ENCODE peak calls at places on chromosomes 6 and 20, in five cellular contexts. One of them, this sample, is unnamed.

GRCh38 chr6:44820366-44821158 is 433.1 kb downstream of the CDC5L start:
- DNase-seq in uterus: no peak
- DNase-seq in skeletal muscle cell: no peak
- DNase-seq in fibroblast of the aortic adventitia: no peak
- DNase-seq in CD4-positive, alpha-beta memory T cell: no peak
- DNase-seq in this sample: no peak

GRCh38 chr20:14919473-14920157 is 582.2 kb upstream of the FLRT3 start:
- DNase-seq in CD4-positive, alpha-beta memory T cell: no peak
- DNase-seq in skeletal muscle cell: no peak
- DNase-seq in uterus: no peak
- DNase-seq in fibroblast of the aortic adventitia: no peak
- DNase-seq in this sample: peak

GRCh38 chr6:111406200-111406711 is 76.8 kb downstream of the REV3L start:
- DNase-seq in CD4-positive, alpha-beta memory T cell: no peak
- DNase-seq in uterus: no peak
- DNase-seq in fibroblast of the aortic adventitia: no peak
- DNase-seq in skeletal muscle cell: no peak
- DNase-seq in this sample: no peak

GRCh38 chr6:111846511-111847409 is 26.5 kb downstream of the FYN start:
- DNase-seq in uterus: no peak
- DNase-seq in fibroblast of the aortic adventitia: peak
- DNase-seq in skeletal muscle cell: no peak
- DNase-seq in CD4-positive, alpha-beta memory T cell: peak
- DNase-seq in this sample: no peak

GRCh38 chr20:50469796-50470195 is 40.4 kb upstream of the PTPN1 start:
- DNase-seq in uterus: no peak
- DNase-seq in CD4-positive, alpha-beta memory T cell: no peak
- DNase-seq in skeletal muscle cell: no peak
- DNase-seq in fibroblast of the aortic adventitia: no peak
- DNase-seq in this sample: no peak

GRCh38 chr6:77626431-77626830 is 26.4 kb upstream of the MEI4 start:
- DNase-seq in uterus: no peak
- DNase-seq in CD4-positive, alpha-beta memory T cell: no peak
- DNase-seq in fibroblast of the aortic adventitia: no peak
- DNase-seq in skeletal muscle cell: no peak
- DNase-seq in this sample: no peak

GRCh38 chr20:51542033-51542893 is at the start of gene NFATC2:
- DNase-seq in skeletal muscle cell: no peak
- DNase-seq in CD4-positive, alpha-beta memory T cell: peak
- DNase-seq in uterus: no peak
- DNase-seq in fibroblast of the aortic adventitia: no peak
- DNase-seq in this sample: peak

GRCh38 chr6:170089937-170090335 is 200.9 kb downstream of the DLL1 start:
- DNase-seq in fibroblast of the aortic adventitia: no peak
- DNase-seq in skeletal muscle cell: no peak
- DNase-seq in CD4-positive, alpha-beta memory T cell: no peak
- DNase-seq in uterus: peak
- DNase-seq in this sample: no peak

GRCh38 chr20:8782804-8783203 is 286.1 kb upstream of the PLCB4 start:
- DNase-seq in fibroblast of the aortic adventitia: peak
- DNase-seq in skeletal muscle cell: peak
- DNase-seq in CD4-positive, alpha-beta memory T cell: no peak
- DNase-seq in uterus: no peak
- DNase-seq in this sample: no peak

GRCh38 chr6:168189679-168190405 is 110.8 kb upstream of the FRMD1 start:
- DNase-seq in fibroblast of the aortic adventitia: no peak
- DNase-seq in uterus: peak
- DNase-seq in skeletal muscle cell: no peak
- DNase-seq in CD4-positive, alpha-beta memory T cell: no peak
- DNase-seq in this sample: no peak

GRCh38 chr20:21557246-21557982 is 43.5 kb upstream of the NKX2-2 start:
- DNase-seq in CD4-positive, alpha-beta memory T cell: peak
- DNase-seq in fibroblast of the aortic adventitia: no peak
- DNase-seq in uterus: no peak
- DNase-seq in skeletal muscle cell: no peak
- DNase-seq in this sample: no peak

GRCh38 chr6:21666788-21667681 is 73.5 kb downstream of the SOX4 start:
- DNase-seq in skeletal muscle cell: no peak
- DNase-seq in CD4-positive, alpha-beta memory T cell: no peak
- DNase-seq in fibroblast of the aortic adventitia: peak
- DNase-seq in uterus: peak
- DNase-seq in this sample: no peak
- H3K4me3 ChIP-seq in skeletal muscle cell: peak
- H3K4me3 ChIP-seq in CD4-positive, alpha-beta memory T cell: no peak
- H3K4me3 ChIP-seq in fibroblast of the aortic adventitia: peak
- H3K4me3 ChIP-seq in uterus: peak
- H3K4me3 ChIP-seq in this sample: peak

GRCh38 chr20:609371-609964 is 641 bp downstream of the TCF15 start:
- DNase-seq in fibroblast of the aortic adventitia: no peak
- DNase-seq in skeletal muscle cell: no peak
- DNase-seq in uterus: no peak
- DNase-seq in CD4-positive, alpha-beta memory T cell: no peak
- DNase-seq in this sample: no peak
- H3K4me3 ChIP-seq in fibroblast of the aortic adventitia: no peak
- H3K4me3 ChIP-seq in skeletal muscle cell: no peak
- H3K4me3 ChIP-seq in uterus: no peak
- H3K4me3 ChIP-seq in CD4-positive, alpha-beta memory T cell: no peak
- H3K4me3 ChIP-seq in this sample: peak

GRCh38 chr6:41201784-41202181 is 834 bp upstream of the TREML2 start:
- DNase-seq in fibroblast of the aortic adventitia: no peak
- DNase-seq in skeletal muscle cell: no peak
- DNase-seq in CD4-positive, alpha-beta memory T cell: no peak
- DNase-seq in uterus: no peak
- DNase-seq in this sample: no peak
- H3K4me3 ChIP-seq in fibroblast of the aortic adventitia: no peak
- H3K4me3 ChIP-seq in skeletal muscle cell: no peak
- H3K4me3 ChIP-seq in CD4-positive, alpha-beta memory T cell: peak
- H3K4me3 ChIP-seq in uterus: no peak
- H3K4me3 ChIP-seq in this sample: no peak

DNA sequence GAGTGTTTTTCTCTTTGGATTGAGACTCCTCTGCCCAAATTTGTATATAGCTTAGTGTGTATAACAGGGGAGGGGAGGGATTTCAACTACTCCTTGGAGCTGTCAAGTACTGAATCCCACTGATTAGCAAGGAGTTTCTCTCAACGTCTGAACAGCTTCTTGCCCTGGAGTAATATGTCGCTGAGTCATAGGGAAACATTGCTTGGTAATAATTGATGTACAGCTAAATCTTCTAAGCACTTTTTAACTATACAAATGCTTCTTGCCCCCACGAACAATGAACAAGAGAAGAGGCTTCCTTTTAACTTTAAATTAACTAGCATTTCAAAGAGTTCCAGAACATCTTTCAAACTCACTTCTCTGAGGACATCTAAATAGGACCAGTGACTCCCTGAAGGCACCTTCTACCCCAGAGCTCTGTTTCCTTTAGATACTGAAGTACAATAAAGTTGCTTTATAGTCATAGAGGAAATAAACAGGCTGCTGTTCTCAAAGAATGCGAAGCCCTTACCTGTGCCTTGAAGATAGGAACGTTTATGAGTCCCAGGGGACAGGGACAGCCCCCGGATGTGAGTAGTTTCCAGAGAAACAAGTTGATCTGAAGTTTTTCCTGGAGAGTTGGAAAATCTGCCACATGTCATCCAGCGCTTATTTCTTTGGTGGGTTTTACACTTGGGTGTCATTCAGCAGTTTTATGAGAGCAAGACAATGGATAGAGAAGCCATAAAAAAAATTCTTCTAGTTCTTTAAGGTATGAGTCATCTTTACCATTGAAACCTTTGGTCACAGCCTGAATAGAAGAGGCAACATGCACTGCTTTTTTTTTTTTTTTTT is 462.5 kb upstream of the BTBD3 start:
- DNase-seq in fibroblast of the aortic adventitia: peak
- DNase-seq in uterus: peak
- DNase-seq in skeletal muscle cell: no peak
- DNase-seq in CD4-positive, alpha-beta memory T cell: no peak
- DNase-seq in this sample: no peak
- H3K4me3 ChIP-seq in fibroblast of the aortic adventitia: no peak
- H3K4me3 ChIP-seq in uterus: no peak
- H3K4me3 ChIP-seq in skeletal muscle cell: no peak
- H3K4me3 ChIP-seq in CD4-positive, alpha-beta memory T cell: no peak
- H3K4me3 ChIP-seq in this sample: no peak

GRCh38 chr6:41373367-41373918 is 38.0 kb downstream of the NCR2 start:
- DNase-seq in CD4-positive, alpha-beta memory T cell: no peak
- DNase-seq in uterus: no peak
- DNase-seq in fibroblast of the aortic adventitia: no peak
- DNase-seq in skeletal muscle cell: no peak
- DNase-seq in this sample: no peak

GRCh38 chr6:41371992-41372525 is 36.7 kb downstream of the NCR2 start:
- DNase-seq in fibroblast of the aortic adventitia: peak
- DNase-seq in uterus: no peak
- DNase-seq in skeletal muscle cell: no peak
- DNase-seq in CD4-positive, alpha-beta memory T cell: peak
- DNase-seq in this sample: no peak

GRCh38 chr6:41371461-41371991 is 36.1 kb downstream of the NCR2 start:
- DNase-seq in uterus: no peak
- DNase-seq in skeletal muscle cell: peak
- DNase-seq in fibroblast of the aortic adventitia: peak
- DNase-seq in CD4-positive, alpha-beta memory T cell: no peak
- DNase-seq in this sample: peak

GRCh38 chr6:41373919-41374617 is 38.7 kb downstream of the NCR2 start:
- DNase-seq in skeletal muscle cell: no peak
- DNase-seq in fibroblast of the aortic adventitia: no peak
- DNase-seq in uterus: no peak
- DNase-seq in CD4-positive, alpha-beta memory T cell: no peak
- DNase-seq in this sample: no peak

DNA sequence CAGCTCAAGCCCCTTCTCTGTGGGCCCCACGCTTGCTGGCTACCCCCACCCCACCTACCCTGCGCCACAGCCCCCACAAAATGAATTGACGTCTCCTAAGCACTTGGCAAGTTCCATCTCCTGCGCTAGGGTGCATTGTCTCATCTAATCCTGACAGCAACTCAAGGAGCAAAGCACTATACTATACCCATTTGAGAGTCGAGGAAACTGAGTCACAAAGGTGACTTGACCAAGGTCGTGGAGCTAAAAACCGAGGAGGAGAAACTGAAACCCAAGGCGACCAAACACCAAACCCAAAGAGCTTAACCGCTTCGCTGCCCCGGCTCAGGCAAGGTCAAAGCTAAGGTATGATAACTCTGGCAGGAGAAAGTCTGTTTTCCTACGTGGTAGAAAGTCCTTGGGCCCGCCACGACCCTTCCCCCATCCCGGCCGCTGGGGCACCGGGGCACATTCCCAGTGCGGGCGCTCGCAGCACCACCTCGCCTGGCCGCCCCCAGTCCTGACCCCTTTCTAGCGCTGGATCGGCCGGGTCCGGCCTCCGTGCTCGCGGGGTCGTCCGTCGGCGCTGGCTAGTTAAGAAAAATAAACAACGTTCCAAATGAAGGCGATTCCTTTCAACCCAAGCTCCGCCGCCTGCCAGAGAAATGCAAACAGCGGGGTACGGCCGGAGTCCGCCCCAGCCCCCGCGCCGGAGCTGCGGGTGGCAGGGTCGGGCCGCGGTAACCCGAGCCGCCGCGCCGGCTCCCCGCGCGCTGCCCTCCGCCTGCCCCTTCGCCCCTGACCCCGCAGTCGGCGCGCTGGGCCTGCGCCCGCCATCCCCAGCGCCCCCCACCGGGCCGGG is 37.3 kb downstream of the NCR2 start:
- DNase-seq in uterus: no peak
- DNase-seq in skeletal muscle cell: no peak
- DNase-seq in fibroblast of the aortic adventitia: no peak
- DNase-seq in CD4-positive, alpha-beta memory T cell: no peak
- DNase-seq in this sample: no peak
- H3K4me3 ChIP-seq in uterus: no peak
- H3K4me3 ChIP-seq in skeletal muscle cell: no peak
- H3K4me3 ChIP-seq in fibroblast of the aortic adventitia: no peak
- H3K4me3 ChIP-seq in CD4-positive, alpha-beta memory T cell: no peak
- H3K4me3 ChIP-seq in this sample: no peak

DNA sequence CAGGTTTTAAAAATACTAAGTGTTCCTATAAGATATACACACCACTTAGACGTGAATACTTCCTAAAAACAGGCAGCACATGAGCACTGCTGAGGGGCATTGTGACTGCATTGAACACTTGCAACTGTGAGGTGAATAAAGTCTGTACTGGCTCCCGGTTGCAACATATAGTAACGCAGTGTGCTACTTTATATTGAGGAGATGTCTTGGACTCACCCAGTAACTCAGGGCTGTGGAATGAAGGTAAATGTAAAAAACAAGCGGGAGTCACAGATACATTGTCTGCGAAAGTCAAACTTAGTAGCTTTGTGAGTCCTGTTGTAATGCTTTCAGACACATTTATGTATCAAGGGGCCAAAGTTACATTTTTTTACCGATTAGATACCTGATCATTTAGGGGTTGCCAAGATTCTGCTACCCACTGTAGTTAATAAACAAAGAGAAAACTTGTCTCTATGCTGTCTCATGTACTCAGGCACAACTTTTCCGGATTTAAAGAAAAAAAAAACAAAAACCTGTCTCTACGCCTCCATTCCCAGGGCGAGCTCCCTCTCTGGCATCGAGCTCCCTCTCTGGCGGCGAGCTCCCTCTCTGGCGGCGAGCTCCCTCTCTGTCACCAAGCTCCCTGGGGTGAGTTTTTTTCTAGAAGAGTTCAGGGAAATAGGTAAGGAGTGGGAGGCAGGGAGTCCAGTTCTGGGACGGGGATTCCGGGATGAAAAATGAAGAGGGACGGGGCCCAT is 16.8 kb upstream of the HLA-A start:
- DNase-seq in uterus: no peak
- DNase-seq in CD4-positive, alpha-beta memory T cell: no peak
- DNase-seq in fibroblast of the aortic adventitia: no peak
- DNase-seq in skeletal muscle cell: no peak
- DNase-seq in this sample: no peak
- H3K4me3 ChIP-seq in uterus: no peak
- H3K4me3 ChIP-seq in CD4-positive, alpha-beta memory T cell: peak
- H3K4me3 ChIP-seq in fibroblast of the aortic adventitia: peak
- H3K4me3 ChIP-seq in skeletal muscle cell: no peak
- H3K4me3 ChIP-seq in this sample: no peak

GRCh38 chr6:167154291-167154690 is 3.5 kb downstream of the GPR31 start:
- DNase-seq in fibroblast of the aortic adventitia: no peak
- DNase-seq in uterus: no peak
- DNase-seq in skeletal muscle cell: no peak
- DNase-seq in CD4-positive, alpha-beta memory T cell: no peak
- DNase-seq in this sample: no peak

GRCh38 chr6:167150815-167151557 is 6.8 kb downstream of the GPR31 start:
- DNase-seq in fibroblast of the aortic adventitia: no peak
- DNase-seq in CD4-positive, alpha-beta memory T cell: no peak
- DNase-seq in skeletal muscle cell: no peak
- DNase-seq in uterus: no peak
- DNase-seq in this sample: no peak

GRCh38 chr6:167153523-167153959 is 4.2 kb downstream of the GPR31 start:
- DNase-seq in CD4-positive, alpha-beta memory T cell: no peak
- DNase-seq in skeletal muscle cell: no peak
- DNase-seq in fibroblast of the aortic adventitia: peak
- DNase-seq in uterus: no peak
- DNase-seq in this sample: no peak

GRCh38 chr6:167151648-167152047 is 6.1 kb downstream of the GPR31 start:
- DNase-seq in uterus: no peak
- DNase-seq in CD4-positive, alpha-beta memory T cell: no peak
- DNase-seq in skeletal muscle cell: no peak
- DNase-seq in fibroblast of the aortic adventitia: no peak
- DNase-seq in this sample: no peak

GRCh38 chr6:167152858-167153257 is 4.9 kb downstream of the GPR31 start:
- DNase-seq in CD4-positive, alpha-beta memory T cell: no peak
- DNase-seq in uterus: no peak
- DNase-seq in skeletal muscle cell: no peak
- DNase-seq in fibroblast of the aortic adventitia: no peak
- DNase-seq in this sample: no peak
- H3K4me3 ChIP-seq in CD4-positive, alpha-beta memory T cell: peak
- H3K4me3 ChIP-seq in uterus: no peak
- H3K4me3 ChIP-seq in skeletal muscle cell: no peak
- H3K4me3 ChIP-seq in fibroblast of the aortic adventitia: no peak
- H3K4me3 ChIP-seq in this sample: no peak

GRCh38 chr6:100862063-100862462 is 19.1 kb downstream of the ASCC3 start:
- DNase-seq in fibroblast of the aortic adventitia: no peak
- DNase-seq in CD4-positive, alpha-beta memory T cell: no peak
- DNase-seq in skeletal muscle cell: no peak
- DNase-seq in uterus: no peak
- DNase-seq in this sample: no peak
- H3K4me3 ChIP-seq in fibroblast of the aortic adventitia: no peak
- H3K4me3 ChIP-seq in CD4-positive, alpha-beta memory T cell: no peak
- H3K4me3 ChIP-seq in skeletal muscle cell: no peak
- H3K4me3 ChIP-seq in uterus: no peak
- H3K4me3 ChIP-seq in this sample: no peak

This sample was measured in lung.